ENCODE peak calls at places on chromosomes 1 and 21, in six cellular contexts. One of them, this sample, is unnamed.

GRCh38 chr1:53617382-53618217 is 121.4 kb downstream of the GLIS1 start:
- DNase-seq in fibroblast of pulmonary artery: peak; percentile 10
- DNase-seq in fibroblast of lung: peak; percentile 74
- DNase-seq in mucosa of descending colon: no peak
- DNase-seq in GM06990: no peak
- DNase-seq in natural killer cell: peak; percentile 5
- DNase-seq in this sample: no peak

GRCh38 chr1:109805486-109806180 is 41.9 kb upstream of the EPS8L3 start:
- DNase-seq in fibroblast of pulmonary artery: no peak
- DNase-seq in mucosa of descending colon: no peak
- DNase-seq in natural killer cell: no peak
- DNase-seq in fibroblast of lung: peak; percentile 57
- DNase-seq in GM06990: no peak
- DNase-seq in this sample: no peak

GRCh38 chr1:108200627-108201106 is 524 bp upstream of the SLC25A24 start:
- DNase-seq in mucosa of descending colon: peak; percentile 72
- DNase-seq in fibroblast of pulmonary artery: peak; percentile 73
- DNase-seq in fibroblast of lung: peak; percentile 88
- DNase-seq in natural killer cell: no peak
- DNase-seq in GM06990: no peak
- DNase-seq in this sample: no peak

GRCh38 chr1:14778882-14779594 is 180.6 kb downstream of the KAZN start:
- DNase-seq in natural killer cell: no peak
- DNase-seq in mucosa of descending colon: peak; percentile 57
- DNase-seq in fibroblast of pulmonary artery: peak; percentile 22
- DNase-seq in fibroblast of lung: no peak
- DNase-seq in GM06990: no peak
- DNase-seq in this sample: no peak

GRCh38 chr1:18091660-18092446 is 15.7 kb upstream of the IGSF21 start:
- DNase-seq in GM06990: no peak
- DNase-seq in fibroblast of lung: peak; percentile 83
- DNase-seq in fibroblast of pulmonary artery: peak; percentile 34
- DNase-seq in mucosa of descending colon: no peak
- DNase-seq in natural killer cell: no peak
- DNase-seq in this sample: no peak

GRCh38 chr1:196651637-196652215 is at the start of gene CFH:
- DNase-seq in mucosa of descending colon: peak; percentile 14
- DNase-seq in fibroblast of pulmonary artery: peak; percentile 92
- DNase-seq in fibroblast of lung: peak; percentile 95
- DNase-seq in GM06990: no peak
- DNase-seq in natural killer cell: no peak
- DNase-seq in this sample: no peak

GRCh38 chr1:228413241-228414010 is 3.2 kb downstream of the TRIM17 start:
- DNase-seq in GM06990: no peak
- DNase-seq in fibroblast of pulmonary artery: no peak
- DNase-seq in fibroblast of lung: no peak
- DNase-seq in natural killer cell: no peak
- DNase-seq in mucosa of descending colon: no peak
- DNase-seq in this sample: no peak

GRCh38 chr1:10401281-10401680 is 2.4 kb downstream of the PGD start:
- DNase-seq in mucosa of descending colon: no peak
- DNase-seq in fibroblast of pulmonary artery: peak; percentile 51
- DNase-seq in fibroblast of lung: peak; percentile 27
- DNase-seq in natural killer cell: no peak
- DNase-seq in GM06990: no peak
- DNase-seq in this sample: no peak

GRCh38 chr1:53470584-53470983 is 11.4 kb downstream of the DMRTB1 start:
- DNase-seq in GM06990: no peak
- DNase-seq in fibroblast of pulmonary artery: no peak
- DNase-seq in fibroblast of lung: no peak
- DNase-seq in mucosa of descending colon: no peak
- DNase-seq in natural killer cell: no peak
- DNase-seq in this sample: no peak

GRCh38 chr21:28635541-28635940 is 357.1 kb downstream of the LTN1 start:
- DNase-seq in natural killer cell: no peak
- DNase-seq in fibroblast of pulmonary artery: no peak
- DNase-seq in fibroblast of lung: no peak
- DNase-seq in GM06990: no peak
- DNase-seq in mucosa of descending colon: no peak
- DNase-seq in this sample: no peak

GRCh38 chr1:206700445-206701036 is 15.8 kb downstream of the MAPKAPK2 start:
- DNase-seq in mucosa of descending colon: no peak
- DNase-seq in natural killer cell: no peak
- DNase-seq in fibroblast of pulmonary artery: peak; percentile 69
- DNase-seq in fibroblast of lung: no peak
- DNase-seq in GM06990: no peak
- DNase-seq in this sample: peak; percentile 1

GRCh38 chr1:2175681-2176454 is 18.7 kb downstream of the FAAP20 start:
- DNase-seq in mucosa of descending colon: no peak
- DNase-seq in natural killer cell: no peak
- DNase-seq in fibroblast of pulmonary artery: no peak
- DNase-seq in fibroblast of lung: no peak
- DNase-seq in GM06990: no peak
- DNase-seq in this sample: no peak

GRCh38 chr1:87176514-87176913 is 152.2 kb upstream of the LMO4 start:
- DNase-seq in fibroblast of pulmonary artery: no peak
- DNase-seq in natural killer cell: no peak
- DNase-seq in GM06990: no peak
- DNase-seq in fibroblast of lung: no peak
- DNase-seq in mucosa of descending colon: no peak
- DNase-seq in this sample: no peak

GRCh38 chr21:27407296-27407695 is 440.4 kb upstream of the ADAMTS5 start:
- DNase-seq in fibroblast of pulmonary artery: no peak
- DNase-seq in GM06990: no peak
- DNase-seq in natural killer cell: no peak
- DNase-seq in fibroblast of lung: no peak
- DNase-seq in mucosa of descending colon: no peak
- DNase-seq in this sample: no peak

GRCh38 chr1:233639611-233640010 is 25.7 kb downstream of the KCNK1 start:
- DNase-seq in fibroblast of lung: peak; percentile 73
- DNase-seq in mucosa of descending colon: no peak
- DNase-seq in natural killer cell: no peak
- DNase-seq in GM06990: peak; percentile 19
- DNase-seq in fibroblast of pulmonary artery: no peak
- DNase-seq in this sample: no peak

GRCh38 chr1:181090653-181091126 is 2.2 kb downstream of the IER5 start:
- DNase-seq in fibroblast of pulmonary artery: no peak
- DNase-seq in fibroblast of lung: peak; percentile 41
- DNase-seq in GM06990: no peak
- DNase-seq in mucosa of descending colon: peak; percentile 73
- DNase-seq in natural killer cell: no peak
- DNase-seq in this sample: no peak

GRCh38 chr21:27580276-27580675 is 613.4 kb upstream of the ADAMTS5 start:
- DNase-seq in fibroblast of pulmonary artery: peak; percentile 26
- DNase-seq in fibroblast of lung: peak; percentile 63
- DNase-seq in mucosa of descending colon: no peak
- DNase-seq in natural killer cell: no peak
- DNase-seq in GM06990: no peak
- DNase-seq in this sample: no peak

GRCh38 chr1:24963099-24963872 is 33.2 kb upstream of the RUNX3 start:
- DNase-seq in GM06990: no peak
- DNase-seq in natural killer cell: no peak
- DNase-seq in mucosa of descending colon: peak; percentile 32
- DNase-seq in fibroblast of pulmonary artery: no peak
- DNase-seq in fibroblast of lung: no peak
- DNase-seq in this sample: no peak

GRCh38 chr1:1551524-1552262 is 11.3 kb upstream of the TMEM240 start:
- DNase-seq in fibroblast of lung: no peak
- DNase-seq in fibroblast of pulmonary artery: no peak
- DNase-seq in natural killer cell: no peak
- DNase-seq in mucosa of descending colon: no peak
- DNase-seq in GM06990: no peak
- DNase-seq in this sample: no peak

GRCh38 chr1:172400073-172400737 is 20.3 kb upstream of the C1orf105 start:
- DNase-seq in GM06990: no peak
- DNase-seq in fibroblast of pulmonary artery: no peak
- DNase-seq in mucosa of descending colon: no peak
- DNase-seq in fibroblast of lung: no peak
- DNase-seq in natural killer cell: no peak
- DNase-seq in this sample: no peak

GRCh38 chr1:62941780-62942179 is 157.8 kb downstream of the ATG4C start:
- DNase-seq in mucosa of descending colon: no peak
- DNase-seq in fibroblast of lung: no peak
- DNase-seq in fibroblast of pulmonary artery: no peak
- DNase-seq in GM06990: no peak
- DNase-seq in natural killer cell: no peak
- DNase-seq in this sample: no peak

GRCh38 chr1:7299329-7299799 is 471.7 kb upstream of the VAMP3 start:
- DNase-seq in mucosa of descending colon: peak; percentile 56
- DNase-seq in GM06990: no peak
- DNase-seq in natural killer cell: no peak
- DNase-seq in fibroblast of lung: peak; percentile 98
- DNase-seq in fibroblast of pulmonary artery: peak; percentile 93
- DNase-seq in this sample: no peak

GRCh38 chr1:156494309-156494895 is 6.2 kb downstream of the MEF2D start:
- DNase-seq in natural killer cell: no peak
- DNase-seq in fibroblast of pulmonary artery: no peak
- DNase-seq in fibroblast of lung: no peak
- DNase-seq in GM06990: no peak
- DNase-seq in mucosa of descending colon: no peak
- DNase-seq in this sample: no peak

GRCh38 chr1:12482999-12483398 is 135.0 kb downstream of the DHRS3 start:
- DNase-seq in natural killer cell: no peak
- DNase-seq in fibroblast of lung: peak; percentile 39
- DNase-seq in mucosa of descending colon: no peak
- DNase-seq in GM06990: no peak
- DNase-seq in fibroblast of pulmonary artery: no peak
- DNase-seq in this sample: no peak

GRCh38 chr1:74767490-74767889 is 34.5 kb downstream of the TYW3 start:
- DNase-seq in GM06990: no peak
- DNase-seq in fibroblast of pulmonary artery: peak; percentile 25
- DNase-seq in mucosa of descending colon: no peak
- DNase-seq in fibroblast of lung: no peak
- DNase-seq in natural killer cell: no peak
- DNase-seq in this sample: no peak

GRCh38 chr1:151167116-151167515 is 1.2 kb downstream of the SCNM1 start:
- DNase-seq in fibroblast of pulmonary artery: no peak
- DNase-seq in fibroblast of lung: no peak
- DNase-seq in natural killer cell: no peak
- DNase-seq in GM06990: no peak
- DNase-seq in mucosa of descending colon: no peak
- DNase-seq in this sample: no peak

GRCh38 chr1:156927215-156928042 is 7.0 kb downstream of the LRRC71 start:
- DNase-seq in fibroblast of lung: peak; percentile 66
- DNase-seq in GM06990: peak; percentile 43
- DNase-seq in natural killer cell: peak; percentile 28
- DNase-seq in mucosa of descending colon: peak; percentile 78
- DNase-seq in fibroblast of pulmonary artery: peak; percentile 74
- DNase-seq in this sample: peak; percentile 26

GRCh38 chr1:27366411-27367159 is at the start of gene MAP3K6:
- DNase-seq in natural killer cell: peak; percentile 48
- DNase-seq in mucosa of descending colon: peak; percentile 89
- DNase-seq in fibroblast of pulmonary artery: peak; percentile 74
- DNase-seq in GM06990: no peak
- DNase-seq in fibroblast of lung: peak; percentile 73
- DNase-seq in this sample: no peak
- TF ChIP-seq CTCF in natural killer cell: peak; percentile 38
- TF ChIP-seq CTCF in mucosa of descending colon: peak; percentile 46
- TF ChIP-seq CTCF in fibroblast of pulmonary artery: peak; percentile 4
- TF ChIP-seq CTCF in GM06990: peak; percentile 13
- TF ChIP-seq CTCF in fibroblast of lung: peak; percentile 0
- TF ChIP-seq CTCF in this sample: no peak

GRCh38 chr1:231670755-231671154 is 44.2 kb downstream of the DISC1 start:
- DNase-seq in fibroblast of lung: no peak
- DNase-seq in fibroblast of pulmonary artery: no peak
- DNase-seq in GM06990: no peak
- DNase-seq in natural killer cell: no peak
- DNase-seq in mucosa of descending colon: no peak
- DNase-seq in this sample: no peak

GRCh38 chr1:231678021-231678432 is 51.4 kb downstream of the DISC1 start:
- DNase-seq in natural killer cell: no peak
- DNase-seq in GM06990: no peak
- DNase-seq in mucosa of descending colon: no peak
- DNase-seq in fibroblast of lung: peak; percentile 64
- DNase-seq in fibroblast of pulmonary artery: no peak
- DNase-seq in this sample: no peak

GRCh38 chr1:231677442-231677841 is 50.9 kb downstream of the DISC1 start:
- DNase-seq in fibroblast of lung: no peak
- DNase-seq in fibroblast of pulmonary artery: no peak
- DNase-seq in natural killer cell: no peak
- DNase-seq in GM06990: no peak
- DNase-seq in mucosa of descending colon: no peak
- DNase-seq in this sample: no peak

GRCh38 chr1:231676487-231676886 is 49.9 kb downstream of the DISC1 start:
- DNase-seq in fibroblast of pulmonary artery: peak; percentile 16
- DNase-seq in mucosa of descending colon: no peak
- DNase-seq in GM06990: no peak
- DNase-seq in natural killer cell: no peak
- DNase-seq in fibroblast of lung: no peak
- DNase-seq in this sample: no peak

DNA sequence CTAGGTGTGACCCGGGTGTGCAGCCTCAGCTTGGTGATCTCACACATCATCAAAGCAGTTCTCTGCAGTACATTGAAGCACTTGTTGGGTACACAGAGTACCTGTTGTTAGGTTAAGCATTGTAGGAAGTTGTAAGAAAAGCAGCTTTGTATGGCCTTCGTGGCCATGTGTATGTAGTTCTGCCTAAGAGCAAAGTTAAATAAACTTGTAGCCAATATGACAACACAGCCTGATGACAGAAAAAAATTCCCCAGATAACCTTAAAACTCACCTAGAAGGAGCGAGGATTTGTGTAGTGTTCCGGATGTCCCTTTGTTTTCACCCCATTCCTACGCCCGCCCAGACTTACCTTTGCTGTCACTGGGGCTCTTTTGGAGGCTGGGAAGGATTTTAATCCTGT is 48.0 kb downstream of the DISC1 start:
- DNase-seq in GM06990: no peak
- DNase-seq in fibroblast of lung: no peak
- DNase-seq in natural killer cell: no peak
- DNase-seq in mucosa of descending colon: no peak
- DNase-seq in fibroblast of pulmonary artery: no peak
- DNase-seq in this sample: no peak
- TF ChIP-seq CTCF in GM06990: no peak
- TF ChIP-seq CTCF in fibroblast of lung: no peak
- TF ChIP-seq CTCF in natural killer cell: no peak
- TF ChIP-seq CTCF in mucosa of descending colon: no peak
- TF ChIP-seq CTCF in fibroblast of pulmonary artery: no peak
- TF ChIP-seq CTCF in this sample: no peak

DNA sequence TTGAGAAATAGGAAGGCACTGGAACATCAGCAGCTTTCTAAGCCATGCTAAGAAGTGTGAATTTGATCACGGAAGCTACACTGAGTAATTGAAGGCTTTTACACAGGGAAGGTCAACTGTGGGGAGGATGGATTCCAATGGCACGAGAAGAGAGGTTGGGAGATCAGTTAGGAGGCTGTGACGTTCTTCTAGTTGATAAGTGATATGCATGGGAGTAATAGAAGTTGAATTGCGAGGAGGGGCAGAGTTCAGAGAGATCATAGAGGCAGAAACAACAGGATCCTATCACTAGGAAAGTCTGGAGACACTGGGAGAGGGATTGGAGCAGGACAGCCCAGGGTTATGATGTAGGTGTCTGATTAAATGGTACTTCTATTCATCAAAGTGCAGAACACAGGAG is 16.2 kb downstream of the LMOD1 start:
- DNase-seq in GM06990: no peak
- DNase-seq in natural killer cell: no peak
- DNase-seq in mucosa of descending colon: no peak
- DNase-seq in fibroblast of lung: no peak
- DNase-seq in fibroblast of pulmonary artery: no peak
- DNase-seq in this sample: no peak
- TF ChIP-seq CTCF in GM06990: no peak
- TF ChIP-seq CTCF in natural killer cell: no peak
- TF ChIP-seq CTCF in mucosa of descending colon: no peak
- TF ChIP-seq CTCF in fibroblast of lung: no peak
- TF ChIP-seq CTCF in fibroblast of pulmonary artery: no peak
- TF ChIP-seq CTCF in this sample: no peak

GRCh38 chr1:37509181-37509580 is 5.4 kb downstream of the MEAF6 start:
- DNase-seq in fibroblast of pulmonary artery: peak; percentile 39
- DNase-seq in mucosa of descending colon: no peak
- DNase-seq in fibroblast of lung: peak; percentile 54
- DNase-seq in GM06990: no peak
- DNase-seq in natural killer cell: no peak
- DNase-seq in this sample: no peak
- TF ChIP-seq CTCF in fibroblast of pulmonary artery: peak; percentile 36
- TF ChIP-seq CTCF in mucosa of descending colon: no peak
- TF ChIP-seq CTCF in fibroblast of lung: peak; percentile 37
- TF ChIP-seq CTCF in GM06990: peak; percentile 37
- TF ChIP-seq CTCF in natural killer cell: no peak
- TF ChIP-seq CTCF in this sample: no peak